ENCODE peak calls at places on chromosomes 13 and 19, in seven cellular contexts. One of them, this sample, is unnamed.

GRCh38 chr13:109700176-109700575 is 86.2 kb downstream of the IRS2 start:
- DNase-seq in colonic mucosa: peak; percentile 96
- DNase-seq in tibial artery: peak; percentile 75
- DNase-seq in body of pancreas: no peak
- DNase-seq in ovary: peak; percentile 51
- DNase-seq in A673: peak; percentile 97
- DNase-seq in heart right ventricle: peak; percentile 78
- DNase-seq in this sample: no peak

GRCh38 chr19:35038623-35039512 is 2.7 kb upstream of the HPN start:
- DNase-seq in colonic mucosa: no peak
- DNase-seq in tibial artery: no peak
- DNase-seq in body of pancreas: no peak
- DNase-seq in ovary: no peak
- DNase-seq in A673: no peak
- DNase-seq in heart right ventricle: no peak
- DNase-seq in this sample: no peak

GRCh38 chr19:3507371-3508120 is 1.4 kb downstream of the FZR1 start:
- DNase-seq in colonic mucosa: peak; percentile 45
- DNase-seq in tibial artery: no peak
- DNase-seq in body of pancreas: peak; percentile 41
- DNase-seq in ovary: no peak
- DNase-seq in A673: no peak
- DNase-seq in heart right ventricle: no peak
- DNase-seq in this sample: no peak

GRCh38 chr19:38061294-38061693 is 154.3 kb downstream of the SIPA1L3 start:
- DNase-seq in colonic mucosa: no peak
- DNase-seq in tibial artery: no peak
- DNase-seq in body of pancreas: no peak
- DNase-seq in ovary: no peak
- DNase-seq in A673: no peak
- DNase-seq in heart right ventricle: no peak
- DNase-seq in this sample: no peak

GRCh38 chr19:2087621-2088100 is 8.5 kb downstream of the MOB3A start:
- DNase-seq in colonic mucosa: no peak
- DNase-seq in tibial artery: peak; percentile 46
- DNase-seq in body of pancreas: no peak
- DNase-seq in ovary: no peak
- DNase-seq in A673: no peak
- DNase-seq in heart right ventricle: no peak
- DNase-seq in this sample: no peak

GRCh38 chr13:50617134-50617721 is 226.3 kb downstream of the DLEU7 start:
- DNase-seq in colonic mucosa: peak; percentile 22
- DNase-seq in tibial artery: no peak
- DNase-seq in body of pancreas: no peak
- DNase-seq in ovary: no peak
- DNase-seq in A673: no peak
- DNase-seq in heart right ventricle: no peak
- DNase-seq in this sample: no peak

GRCh38 chr19:52622261-52622660 is 15.9 kb downstream of the ZNF83 start:
- DNase-seq in colonic mucosa: no peak
- DNase-seq in tibial artery: no peak
- DNase-seq in body of pancreas: no peak
- DNase-seq in ovary: no peak
- DNase-seq in A673: no peak
- DNase-seq in heart right ventricle: no peak
- DNase-seq in this sample: no peak

GRCh38 chr19:38239816-38240215 is 15.8 kb upstream of the DPF1 start:
- DNase-seq in colonic mucosa: no peak
- DNase-seq in tibial artery: no peak
- DNase-seq in body of pancreas: no peak
- DNase-seq in ovary: no peak
- DNase-seq in A673: no peak
- DNase-seq in heart right ventricle: no peak
- DNase-seq in this sample: no peak

GRCh38 chr13:53920916-53921315 is 892.3 kb downstream of the OLFM4 start:
- DNase-seq in colonic mucosa: no peak
- DNase-seq in tibial artery: no peak
- DNase-seq in body of pancreas: no peak
- DNase-seq in ovary: no peak
- DNase-seq in A673: no peak
- DNase-seq in heart right ventricle: no peak
- DNase-seq in this sample: no peak

GRCh38 chr13:99074693-99075092 is 96.8 kb upstream of the DOCK9 start:
- DNase-seq in colonic mucosa: no peak
- DNase-seq in tibial artery: no peak
- DNase-seq in body of pancreas: no peak
- DNase-seq in ovary: no peak
- DNase-seq in A673: no peak
- DNase-seq in heart right ventricle: no peak
- DNase-seq in this sample: no peak

GRCh38 chr13:85278851-85279250 is 520.4 kb downstream of the SLITRK6 start:
- DNase-seq in colonic mucosa: no peak
- DNase-seq in tibial artery: no peak
- DNase-seq in body of pancreas: no peak
- DNase-seq in ovary: no peak
- DNase-seq in A673: no peak
- DNase-seq in heart right ventricle: no peak
- DNase-seq in this sample: no peak

GRCh38 chr19:15296353-15296752 is 36.0 kb downstream of the BRD4 start:
- DNase-seq in colonic mucosa: no peak
- DNase-seq in tibial artery: no peak
- DNase-seq in body of pancreas: no peak
- DNase-seq in ovary: no peak
- DNase-seq in A673: no peak
- DNase-seq in heart right ventricle: peak; percentile 34
- DNase-seq in this sample: no peak

GRCh38 chr19:53808710-53809125 is 15.4 kb downstream of the NLRP12 start:
- DNase-seq in colonic mucosa: no peak
- DNase-seq in tibial artery: no peak
- DNase-seq in body of pancreas: no peak
- DNase-seq in ovary: no peak
- DNase-seq in A673: peak; percentile 62
- DNase-seq in heart right ventricle: no peak
- DNase-seq in this sample: no peak

GRCh38 chr19:46958542-46958941 is 61.1 kb upstream of the NPAS1 start:
- DNase-seq in colonic mucosa: no peak
- DNase-seq in tibial artery: no peak
- DNase-seq in body of pancreas: no peak
- DNase-seq in ovary: no peak
- DNase-seq in A673: no peak
- DNase-seq in heart right ventricle: no peak
- DNase-seq in this sample: no peak

GRCh38 chr13:113179374-113180230 is 21.2 kb downstream of the PROZ start:
- DNase-seq in colonic mucosa: no peak
- DNase-seq in tibial artery: no peak
- DNase-seq in body of pancreas: no peak
- DNase-seq in ovary: no peak
- DNase-seq in A673: no peak
- DNase-seq in heart right ventricle: peak; percentile 21
- DNase-seq in this sample: no peak

GRCh38 chr13:30692108-30692507 is 43.2 kb upstream of the ALOX5AP start:
- DNase-seq in colonic mucosa: no peak
- DNase-seq in tibial artery: no peak
- DNase-seq in body of pancreas: no peak
- DNase-seq in ovary: no peak
- DNase-seq in A673: no peak
- DNase-seq in heart right ventricle: no peak
- DNase-seq in this sample: no peak

GRCh38 chr19:49585023-49585422 is 3.9 kb downstream of the PRRG2 start:
- DNase-seq in colonic mucosa: no peak
- DNase-seq in tibial artery: no peak
- DNase-seq in body of pancreas: no peak
- DNase-seq in ovary: no peak
- DNase-seq in A673: no peak
- DNase-seq in heart right ventricle: no peak
- DNase-seq in this sample: no peak

GRCh38 chr13:35916186-35916585 is 215.0 kb downstream of the DCLK1 start:
- DNase-seq in colonic mucosa: no peak
- DNase-seq in tibial artery: no peak
- DNase-seq in body of pancreas: no peak
- DNase-seq in ovary: no peak
- DNase-seq in A673: no peak
- DNase-seq in heart right ventricle: no peak
- DNase-seq in this sample: no peak

GRCh38 chr13:41960195-41960699 is 662 bp downstream of the VWA8 start:
- DNase-seq in colonic mucosa: no peak
- DNase-seq in tibial artery: no peak
- DNase-seq in body of pancreas: no peak
- DNase-seq in ovary: no peak
- DNase-seq in A673: peak; percentile 37
- DNase-seq in heart right ventricle: no peak
- DNase-seq in this sample: no peak

GRCh38 chr19:1774999-1775772 is 21.9 kb downstream of the ONECUT3 start:
- DNase-seq in colonic mucosa: no peak
- DNase-seq in tibial artery: no peak
- DNase-seq in body of pancreas: no peak
- DNase-seq in ovary: no peak
- DNase-seq in A673: no peak
- DNase-seq in heart right ventricle: no peak
- DNase-seq in this sample: no peak

GRCh38 chr13:29039212-29039611 is 219.1 kb downstream of the MTUS2 start:
- DNase-seq in colonic mucosa: no peak
- DNase-seq in tibial artery: no peak
- DNase-seq in body of pancreas: no peak
- DNase-seq in ovary: no peak
- DNase-seq in A673: no peak
- DNase-seq in heart right ventricle: no peak
- DNase-seq in this sample: no peak

GRCh38 chr19:13881231-13881691 is 4.3 kb downstream of the NANOS3 start:
- DNase-seq in colonic mucosa: peak; percentile 37
- DNase-seq in tibial artery: no peak
- DNase-seq in body of pancreas: no peak
- DNase-seq in ovary: no peak
- DNase-seq in A673: no peak
- DNase-seq in heart right ventricle: no peak
- DNase-seq in this sample: no peak

GRCh38 chr19:17834350-17835181 is 13.2 kb downstream of the JAK3 start:
- DNase-seq in colonic mucosa: no peak
- DNase-seq in tibial artery: no peak
- DNase-seq in body of pancreas: no peak
- DNase-seq in ovary: no peak
- DNase-seq in A673: no peak
- DNase-seq in heart right ventricle: no peak
- DNase-seq in this sample: no peak

GRCh38 chr19:32580353-32580900 is 563 bp upstream of the PDCD5 start:
- DNase-seq in colonic mucosa: no peak
- DNase-seq in tibial artery: no peak
- DNase-seq in body of pancreas: no peak
- DNase-seq in ovary: no peak
- DNase-seq in A673: no peak
- DNase-seq in heart right ventricle: no peak
- DNase-seq in this sample: no peak

GRCh38 chr19:4310247-4311121 is 6.1 kb downstream of the FSD1 start:
- DNase-seq in colonic mucosa: peak; percentile 33
- DNase-seq in tibial artery: no peak
- DNase-seq in body of pancreas: no peak
- DNase-seq in ovary: no peak
- DNase-seq in A673: no peak
- DNase-seq in heart right ventricle: no peak
- DNase-seq in this sample: no peak

GRCh38 chr13:30806784-30807183 is 71.4 kb downstream of the ALOX5AP start:
- DNase-seq in colonic mucosa: no peak
- DNase-seq in tibial artery: no peak
- DNase-seq in body of pancreas: no peak
- DNase-seq in ovary: no peak
- DNase-seq in A673: no peak
- DNase-seq in heart right ventricle: no peak
- DNase-seq in this sample: no peak

GRCh38 chr13:37138169-37138568 is 32.7 kb upstream of the CSNK1A1L start:
- DNase-seq in colonic mucosa: no peak
- DNase-seq in tibial artery: no peak
- DNase-seq in body of pancreas: no peak
- DNase-seq in ovary: no peak
- DNase-seq in A673: peak; percentile 61
- DNase-seq in heart right ventricle: no peak
- DNase-seq in this sample: no peak
- TF ChIP-seq CTCF in colonic mucosa: no peak
- TF ChIP-seq CTCF in tibial artery: no peak
- TF ChIP-seq CTCF in body of pancreas: no peak
- TF ChIP-seq CTCF in ovary: no peak
- TF ChIP-seq CTCF in A673: peak; percentile 41
- TF ChIP-seq CTCF in heart right ventricle: no peak
- TF ChIP-seq CTCF in this sample: no peak

DNA sequence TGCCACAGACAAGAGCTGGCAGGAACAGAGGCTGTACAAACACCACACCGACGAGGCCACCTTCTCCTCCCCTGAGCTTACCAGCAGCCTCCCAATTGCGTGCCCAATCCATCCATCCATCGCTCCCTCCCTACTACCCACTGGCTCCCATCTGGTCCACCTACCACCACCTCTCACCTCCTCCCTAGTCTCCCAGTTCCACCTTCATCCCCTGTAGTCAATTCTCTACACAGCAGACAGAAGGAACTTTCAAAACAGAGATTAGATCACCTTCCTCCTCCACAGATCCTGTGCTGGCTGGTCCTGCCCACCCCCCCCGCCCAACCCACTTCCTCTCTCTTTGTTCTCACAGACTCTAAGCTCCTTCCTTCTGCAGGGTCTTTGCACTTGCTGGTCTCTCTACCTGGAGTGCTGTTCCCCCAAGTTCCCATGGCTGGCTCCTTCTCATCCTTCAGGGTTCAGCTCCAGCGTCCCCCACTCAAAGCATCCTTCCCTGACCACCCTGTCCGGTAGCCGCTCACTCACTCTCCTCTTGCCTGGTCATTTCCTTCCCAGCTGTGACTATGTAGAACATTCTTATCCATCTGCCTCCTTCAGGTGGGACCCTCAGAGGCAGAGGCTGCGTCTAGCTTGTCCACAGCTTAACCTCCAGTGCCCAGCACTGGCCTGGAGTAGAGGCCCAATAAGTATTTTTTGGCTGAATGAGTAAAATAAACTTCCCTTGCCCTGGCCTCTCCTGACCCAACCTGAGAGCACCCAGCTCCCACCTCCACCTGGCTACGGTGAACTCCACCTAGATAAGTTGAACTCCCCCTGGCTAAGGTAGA is 23.0 kb downstream of the PIN1 start:
- DNase-seq in colonic mucosa: no peak
- DNase-seq in tibial artery: no peak
- DNase-seq in body of pancreas: no peak
- DNase-seq in ovary: no peak
- DNase-seq in A673: no peak
- DNase-seq in heart right ventricle: no peak
- DNase-seq in this sample: no peak
- H3K4me3 ChIP-seq in colonic mucosa: no peak overlapping the region
- H3K4me3 ChIP-seq in tibial artery: no peak overlapping the region
- H3K4me3 ChIP-seq in body of pancreas: no peak overlapping the region
- H3K4me3 ChIP-seq in ovary: no peak overlapping the region
- H3K4me3 ChIP-seq in A673: no peak overlapping the region
- H3K4me3 ChIP-seq in heart right ventricle: no peak overlapping the region
- H3K4me3 ChIP-seq in this sample: no peak overlapping the region

GRCh38 chr13:44432595-44432994 is 59.0 kb downstream of the SERP2 start:
- DNase-seq in colonic mucosa: no peak
- DNase-seq in tibial artery: no peak
- DNase-seq in body of pancreas: no peak
- DNase-seq in ovary: no peak
- DNase-seq in A673: no peak
- DNase-seq in heart right ventricle: no peak
- DNase-seq in this sample: no peak
- H3K27ac ChIP-seq in colonic mucosa: no peak overlapping the region
- H3K27ac ChIP-seq in tibial artery: peak overlapping the region; percentile 90
- H3K27ac ChIP-seq in body of pancreas: no peak overlapping the region
- H3K27ac ChIP-seq in ovary: no peak overlapping the region
- H3K27ac ChIP-seq in A673: no peak overlapping the region
- H3K27ac ChIP-seq in heart right ventricle: no peak overlapping the region
- H3K27ac ChIP-seq in this sample: peak overlapping the region; percentile 56

GRCh38 chr19:36973021-36973843 is 57.1 kb downstream of the ZNF568 start:
- DNase-seq in colonic mucosa: peak; percentile 92
- DNase-seq in tibial artery: peak; percentile 78
- DNase-seq in body of pancreas: peak; percentile 86
- DNase-seq in ovary: peak; percentile 77
- DNase-seq in A673: peak; percentile 43
- DNase-seq in heart right ventricle: peak; percentile 89
- DNase-seq in this sample: peak; percentile 85
- TF ChIP-seq CTCF in colonic mucosa: peak; percentile 85
- TF ChIP-seq CTCF in tibial artery: peak; percentile 84
- TF ChIP-seq CTCF in body of pancreas: peak; percentile 88
- TF ChIP-seq CTCF in ovary: peak; percentile 94
- TF ChIP-seq CTCF in A673: peak; percentile 53
- TF ChIP-seq CTCF in heart right ventricle: peak; percentile 74
- TF ChIP-seq CTCF in this sample: peak; percentile 86

This sample was measured in coronary artery.